ENCODE peak calls at places on chromosome 2, in five cellular contexts. One of them, this sample, is unnamed.

GRCh38 chr2:60047347-60047746 is 506.1 kb downstream of the BCL11A start:
- DNase-seq in lower lobe of right lung: no peak
- DNase-seq in sigmoid colon: no peak
- DNase-seq in H9: no peak
- DNase-seq in GM20000: no peak
- DNase-seq in this sample: no peak

GRCh38 chr2:182101263-182101662 is 115.6 kb downstream of the PPP1R1C start:
- DNase-seq in GM20000: no peak
- DNase-seq in lower lobe of right lung: no peak
- DNase-seq in sigmoid colon: no peak
- DNase-seq in H9: no peak
- DNase-seq in this sample: no peak

GRCh38 chr2:231037202-231037730 is at the start of gene C2orf72:
- DNase-seq in GM20000: peak
- DNase-seq in lower lobe of right lung: no peak
- DNase-seq in H9: no peak
- DNase-seq in sigmoid colon: no peak
- DNase-seq in this sample: no peak

GRCh38 chr2:240411261-240412160 is 24.0 kb upstream of the GPC1 start:
- DNase-seq in GM20000: no peak
- DNase-seq in sigmoid colon: peak
- DNase-seq in lower lobe of right lung: no peak
- DNase-seq in H9: peak
- DNase-seq in this sample: no peak

GRCh38 chr2:70977605-70978205 is 725 bp upstream of the ANKRD53 start:
- DNase-seq in H9: no peak
- DNase-seq in GM20000: no peak
- DNase-seq in sigmoid colon: peak
- DNase-seq in lower lobe of right lung: no peak
- DNase-seq in this sample: no peak

GRCh38 chr2:59830601-59831000 is 722.9 kb downstream of the BCL11A start:
- DNase-seq in H9: no peak
- DNase-seq in lower lobe of right lung: no peak
- DNase-seq in sigmoid colon: no peak
- DNase-seq in GM20000: no peak
- DNase-seq in this sample: no peak

GRCh38 chr2:29011650-29012060 is 30.6 kb downstream of the TOGARAM2 start:
- DNase-seq in lower lobe of right lung: peak
- DNase-seq in GM20000: no peak
- DNase-seq in sigmoid colon: no peak
- DNase-seq in H9: no peak
- DNase-seq in this sample: peak

GRCh38 chr2:119647440-119648169 is 31.4 kb upstream of the TMEM177 start:
- DNase-seq in GM20000: no peak
- DNase-seq in lower lobe of right lung: no peak
- DNase-seq in sigmoid colon: no peak
- DNase-seq in H9: no peak
- DNase-seq in this sample: peak

GRCh38 chr2:47208852-47209606 is 53.9 kb upstream of the STPG4 start:
- DNase-seq in lower lobe of right lung: no peak
- DNase-seq in H9: no peak
- DNase-seq in sigmoid colon: no peak
- DNase-seq in GM20000: no peak
- DNase-seq in this sample: no peak

GRCh38 chr2:114316532-114317300 is 125.7 kb upstream of the DPP10 start:
- DNase-seq in lower lobe of right lung: no peak
- DNase-seq in H9: no peak
- DNase-seq in sigmoid colon: no peak
- DNase-seq in GM20000: no peak
- DNase-seq in this sample: no peak

GRCh38 chr2:203366639-203367466 is 38.7 kb downstream of the ABI2 start:
- DNase-seq in sigmoid colon: no peak
- DNase-seq in lower lobe of right lung: no peak
- DNase-seq in H9: no peak
- DNase-seq in GM20000: no peak
- DNase-seq in this sample: no peak

GRCh38 chr2:74416721-74417120 is 4.7 kb downstream of the C2orf81 start:
- DNase-seq in lower lobe of right lung: no peak
- DNase-seq in sigmoid colon: no peak
- DNase-seq in H9: no peak
- DNase-seq in GM20000: no peak
- DNase-seq in this sample: peak

GRCh38 chr2:234254783-234255521 is 204.4 kb downstream of the SPP2 start:
- DNase-seq in GM20000: no peak
- DNase-seq in lower lobe of right lung: no peak
- DNase-seq in sigmoid colon: no peak
- DNase-seq in H9: no peak
- DNase-seq in this sample: no peak

GRCh38 chr2:151575338-151575737 is 158.9 kb downstream of the NEB start:
- DNase-seq in lower lobe of right lung: no peak
- DNase-seq in sigmoid colon: no peak
- DNase-seq in GM20000: no peak
- DNase-seq in H9: no peak
- DNase-seq in this sample: no peak

GRCh38 chr2:219997341-219997851 is 370.0 kb downstream of the SLC4A3 start:
- DNase-seq in GM20000: no peak
- DNase-seq in H9: peak
- DNase-seq in lower lobe of right lung: no peak
- DNase-seq in sigmoid colon: no peak
- DNase-seq in this sample: peak

GRCh38 chr2:43798300-43798699 is 24.5 kb downstream of the DYNC2LI1 start:
- DNase-seq in lower lobe of right lung: no peak
- DNase-seq in GM20000: no peak
- DNase-seq in H9: no peak
- DNase-seq in sigmoid colon: no peak
- DNase-seq in this sample: no peak

GRCh38 chr2:237739101-237739500 is 59.5 kb upstream of the RBM44 start:
- DNase-seq in lower lobe of right lung: no peak
- DNase-seq in sigmoid colon: peak
- DNase-seq in GM20000: no peak
- DNase-seq in H9: no peak
- DNase-seq in this sample: peak

GRCh38 chr2:156466739-156467405 is 30.7 kb downstream of the GPD2 start:
- DNase-seq in GM20000: no peak
- DNase-seq in sigmoid colon: no peak
- DNase-seq in lower lobe of right lung: no peak
- DNase-seq in H9: no peak
- DNase-seq in this sample: no peak

GRCh38 chr2:50658883-50659282 is 373.0 kb downstream of the NRXN1 start:
- DNase-seq in GM20000: no peak
- DNase-seq in sigmoid colon: no peak
- DNase-seq in lower lobe of right lung: no peak
- DNase-seq in H9: no peak
- DNase-seq in this sample: no peak

GRCh38 chr2:45132551-45132950 is 123.3 kb upstream of the SIX2 start:
- DNase-seq in sigmoid colon: no peak
- DNase-seq in lower lobe of right lung: no peak
- DNase-seq in H9: no peak
- DNase-seq in GM20000: peak
- DNase-seq in this sample: no peak

GRCh38 chr2:233098615-233099014 is 38.5 kb downstream of the INPP5D start:
- DNase-seq in sigmoid colon: peak
- DNase-seq in GM20000: no peak
- DNase-seq in lower lobe of right lung: no peak
- DNase-seq in H9: peak
- DNase-seq in this sample: no peak
- TF ChIP-seq CTCF in sigmoid colon: no peak
- TF ChIP-seq CTCF in GM20000: peak
- TF ChIP-seq CTCF in lower lobe of right lung: peak
- TF ChIP-seq CTCF in H9: peak
- TF ChIP-seq CTCF in this sample: no peak

GRCh38 chr2:20675701-20676352 is 8.9 kb downstream of the GDF7 start:
- DNase-seq in lower lobe of right lung: no peak
- DNase-seq in H9: peak
- DNase-seq in GM20000: no peak
- DNase-seq in sigmoid colon: no peak
- DNase-seq in this sample: no peak
- TF ChIP-seq CTCF in lower lobe of right lung: no peak
- TF ChIP-seq CTCF in H9: no peak
- TF ChIP-seq CTCF in GM20000: no peak
- TF ChIP-seq CTCF in sigmoid colon: no peak
- TF ChIP-seq CTCF in this sample: no peak

GRCh38 chr2:241943209-241943850 is 73.8 kb downstream of the RTP5 start:
- DNase-seq in lower lobe of right lung: no peak
- DNase-seq in sigmoid colon: no peak
- DNase-seq in GM20000: no peak
- DNase-seq in H9: peak
- DNase-seq in this sample: no peak

GRCh38 chr2:241939541-241939940 is 70.0 kb downstream of the RTP5 start:
- DNase-seq in sigmoid colon: no peak
- DNase-seq in lower lobe of right lung: no peak
- DNase-seq in H9: no peak
- DNase-seq in GM20000: no peak
- DNase-seq in this sample: no peak

GRCh38 chr2:241941691-241942301 is 72.3 kb downstream of the RTP5 start:
- DNase-seq in sigmoid colon: no peak
- DNase-seq in lower lobe of right lung: no peak
- DNase-seq in H9: no peak
- DNase-seq in GM20000: no peak
- DNase-seq in this sample: no peak

GRCh38 chr2:241942416-241943208 is 73.1 kb downstream of the RTP5 start:
- DNase-seq in H9: peak
- DNase-seq in lower lobe of right lung: no peak
- DNase-seq in sigmoid colon: no peak
- DNase-seq in GM20000: no peak
- DNase-seq in this sample: no peak

DNA sequence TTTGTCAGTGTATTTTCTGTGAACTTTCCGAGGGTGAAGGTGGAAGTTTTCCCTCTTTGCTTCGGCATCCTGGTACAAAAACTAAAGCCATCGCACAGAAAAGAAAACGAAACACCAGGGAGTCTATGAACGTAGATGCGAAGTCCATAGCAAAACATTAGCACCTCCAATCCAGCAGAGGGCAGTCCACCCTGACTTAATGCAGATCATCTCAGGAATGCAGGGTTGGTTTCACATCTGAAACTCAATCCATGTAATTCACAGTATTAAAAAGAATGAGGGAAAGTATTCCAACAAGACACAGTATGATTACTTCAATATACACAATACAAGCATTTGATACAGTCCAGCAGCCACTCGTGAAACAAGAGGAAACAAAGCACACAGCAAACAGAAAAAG is 70.8 kb downstream of the RTP5 start:
- DNase-seq in sigmoid colon: no peak
- DNase-seq in H9: no peak
- DNase-seq in GM20000: no peak
- DNase-seq in lower lobe of right lung: no peak
- DNase-seq in this sample: no peak
- TF ChIP-seq CTCF in sigmoid colon: no peak
- TF ChIP-seq CTCF in H9: peak
- TF ChIP-seq CTCF in GM20000: peak
- TF ChIP-seq CTCF in lower lobe of right lung: peak
- TF ChIP-seq CTCF in this sample: no peak

DNA sequence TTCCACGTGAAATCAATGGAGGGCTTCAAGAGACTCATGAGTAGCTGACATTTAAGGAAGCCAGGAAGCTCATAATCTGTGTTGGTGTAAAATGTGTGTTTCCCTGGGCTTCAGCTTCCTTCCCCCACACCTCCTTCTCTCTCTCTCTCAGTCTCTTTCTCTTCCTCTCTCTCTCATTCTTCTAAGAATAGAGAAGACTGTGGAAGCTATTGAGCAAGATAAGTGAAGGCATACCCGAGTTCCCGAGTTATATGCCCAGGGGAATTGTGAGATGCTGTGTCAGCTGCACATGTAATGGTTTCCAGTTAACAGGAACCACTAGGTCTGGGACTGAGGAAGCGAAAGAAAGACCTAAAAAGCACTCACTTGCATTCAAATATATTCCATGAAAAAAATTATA is 199.4 kb downstream of the NYAP2 start:
- DNase-seq in H9: no peak
- DNase-seq in sigmoid colon: no peak
- DNase-seq in lower lobe of right lung: no peak
- DNase-seq in GM20000: no peak
- DNase-seq in this sample: no peak
- TF ChIP-seq CTCF in H9: no peak
- TF ChIP-seq CTCF in sigmoid colon: no peak
- TF ChIP-seq CTCF in lower lobe of right lung: no peak
- TF ChIP-seq CTCF in GM20000: no peak
- TF ChIP-seq CTCF in this sample: no peak